ENCODE peak calls at places on chromosomes 11 and 22, in nine cellular contexts. One of them, this sample, is unnamed.

GRCh38 chr22:44526431-44527115 is 28.5 kb upstream of the RTL6 start:
- DNase-seq in K562: no peak
- DNase-seq in SK-N-SH: peak; percentile 55
- DNase-seq in GM23338: no peak
- DNase-seq in Panc1: no peak
- DNase-seq in A549: no peak
- DNase-seq in HCT116: no peak
- DNase-seq in GM12878: no peak
- DNase-seq in HepG2: no peak
- DNase-seq in this sample: no peak

GRCh38 chr11:79465160-79465559 is 24.3 kb upstream of the TENM4 start:
- DNase-seq in GM23338: no peak
- DNase-seq in SK-N-SH: no peak
- DNase-seq in Panc1: no peak
- DNase-seq in HepG2: no peak
- DNase-seq in K562: no peak
- DNase-seq in HCT116: no peak
- DNase-seq in GM12878: no peak
- DNase-seq in A549: no peak
- DNase-seq in this sample: no peak

GRCh38 chr11:57399221-57399620 is 8.8 kb upstream of the PRG2 start:
- DNase-seq in SK-N-SH: no peak
- DNase-seq in GM23338: no peak
- DNase-seq in K562: no peak
- DNase-seq in GM12878: no peak
- DNase-seq in HepG2: no peak
- DNase-seq in Panc1: no peak
- DNase-seq in A549: no peak
- DNase-seq in HCT116: no peak
- DNase-seq in this sample: no peak

GRCh38 chr11:16788141-16789060 is 50.0 kb downstream of the C11orf58 start:
- DNase-seq in HepG2: peak; percentile 49
- DNase-seq in K562: peak; percentile 77
- DNase-seq in HCT116: peak; percentile 75
- DNase-seq in SK-N-SH: peak; percentile 83
- DNase-seq in GM23338: peak; percentile 83
- DNase-seq in A549: peak; percentile 70
- DNase-seq in Panc1: peak; percentile 84
- DNase-seq in GM12878: no peak
- DNase-seq in this sample: no peak

GRCh38 chr11:118996926-118997626 is 862 bp upstream of the CENATAC start:
- DNase-seq in Panc1: no peak
- DNase-seq in HCT116: no peak
- DNase-seq in GM12878: peak; percentile 23
- DNase-seq in SK-N-SH: peak; percentile 66
- DNase-seq in A549: peak; percentile 65
- DNase-seq in HepG2: peak; percentile 48
- DNase-seq in GM23338: peak; percentile 63
- DNase-seq in K562: peak; percentile 55
- DNase-seq in this sample: peak; percentile 67

GRCh38 chr22:44427506-44428470 is 70.2 kb downstream of the RTL6 start:
- DNase-seq in SK-N-SH: no peak
- DNase-seq in GM12878: no peak
- DNase-seq in A549: no peak
- DNase-seq in HCT116: no peak
- DNase-seq in Panc1: no peak
- DNase-seq in GM23338: no peak
- DNase-seq in K562: no peak
- DNase-seq in HepG2: no peak
- DNase-seq in this sample: no peak

GRCh38 chr11:128463386-128463829 is 124.0 kb downstream of the ETS1 start:
- DNase-seq in A549: no peak
- DNase-seq in HepG2: no peak
- DNase-seq in HCT116: no peak
- DNase-seq in SK-N-SH: peak; percentile 39
- DNase-seq in GM23338: no peak
- DNase-seq in GM12878: no peak
- DNase-seq in Panc1: no peak
- DNase-seq in K562: no peak
- DNase-seq in this sample: no peak

GRCh38 chr11:123378096-123378495 is 52.0 kb upstream of the GRAMD1B start:
- DNase-seq in HepG2: no peak
- DNase-seq in GM23338: no peak
- DNase-seq in HCT116: no peak
- DNase-seq in SK-N-SH: no peak
- DNase-seq in Panc1: no peak
- DNase-seq in K562: no peak
- DNase-seq in GM12878: no peak
- DNase-seq in A549: no peak
- DNase-seq in this sample: no peak

GRCh38 chr11:106311531-106312230 is 234.2 kb downstream of the AASDHPPT start:
- DNase-seq in SK-N-SH: no peak
- DNase-seq in HCT116: no peak
- DNase-seq in GM23338: no peak
- DNase-seq in K562: no peak
- DNase-seq in A549: no peak
- DNase-seq in GM12878: no peak
- DNase-seq in Panc1: no peak
- DNase-seq in HepG2: no peak
- DNase-seq in this sample: no peak

GRCh38 chr11:70398834-70399680 is 728 bp downstream of the CTTN start:
- DNase-seq in GM12878: no peak
- DNase-seq in A549: no peak
- DNase-seq in Panc1: no peak
- DNase-seq in K562: no peak
- DNase-seq in GM23338: no peak
- DNase-seq in HCT116: no peak
- DNase-seq in HepG2: no peak
- DNase-seq in SK-N-SH: peak; percentile 53
- DNase-seq in this sample: no peak

GRCh38 chr11:118258410-118258809 is 5.7 kb downstream of the MPZL2 start:
- DNase-seq in K562: no peak
- DNase-seq in Panc1: no peak
- DNase-seq in GM12878: no peak
- DNase-seq in SK-N-SH: no peak
- DNase-seq in A549: no peak
- DNase-seq in HepG2: no peak
- DNase-seq in GM23338: peak; percentile 49
- DNase-seq in HCT116: no peak
- DNase-seq in this sample: no peak

GRCh38 chr11:25691959-25692358 is 640.0 kb upstream of the ANO3 start:
- DNase-seq in GM12878: no peak
- DNase-seq in HepG2: no peak
- DNase-seq in HCT116: no peak
- DNase-seq in Panc1: no peak
- DNase-seq in A549: no peak
- DNase-seq in SK-N-SH: no peak
- DNase-seq in GM23338: no peak
- DNase-seq in K562: no peak
- DNase-seq in this sample: no peak

GRCh38 chr22:42959472-42960145 is 55.3 kb downstream of the PACSIN2 start:
- DNase-seq in Panc1: peak; percentile 67
- DNase-seq in GM12878: no peak
- DNase-seq in HepG2: peak; percentile 92
- DNase-seq in SK-N-SH: peak; percentile 64
- DNase-seq in HCT116: no peak
- DNase-seq in K562: peak; percentile 61
- DNase-seq in GM23338: peak; percentile 55
- DNase-seq in A549: peak; percentile 43
- DNase-seq in this sample: peak; percentile 68

GRCh38 chr11:65381721-65382035 is 768 bp downstream of the SLC25A45 start:
- DNase-seq in SK-N-SH: no peak
- DNase-seq in A549: peak; percentile 52
- DNase-seq in GM23338: no peak
- DNase-seq in Panc1: peak; percentile 12
- DNase-seq in HCT116: peak; percentile 65
- DNase-seq in HepG2: peak; percentile 94
- DNase-seq in K562: no peak
- DNase-seq in GM12878: no peak
- DNase-seq in this sample: no peak

GRCh38 chr11:27187848-27188621 is 147.4 kb downstream of the BBOX1 start:
- DNase-seq in GM23338: no peak
- DNase-seq in Panc1: no peak
- DNase-seq in HepG2: no peak
- DNase-seq in K562: no peak
- DNase-seq in SK-N-SH: no peak
- DNase-seq in A549: no peak
- DNase-seq in HCT116: no peak
- DNase-seq in GM12878: no peak
- DNase-seq in this sample: no peak

GRCh38 chr11:96736591-96736990 is 346.8 kb downstream of the JRKL start:
- DNase-seq in Panc1: no peak
- DNase-seq in K562: no peak
- DNase-seq in GM23338: no peak
- DNase-seq in HCT116: no peak
- DNase-seq in SK-N-SH: no peak
- DNase-seq in HepG2: no peak
- DNase-seq in A549: no peak
- DNase-seq in GM12878: no peak
- DNase-seq in this sample: no peak

GRCh38 chr11:24697722-24698121 is 200.9 kb downstream of the LUZP2 start:
- DNase-seq in A549: no peak
- DNase-seq in GM12878: no peak
- DNase-seq in HepG2: no peak
- DNase-seq in SK-N-SH: no peak
- DNase-seq in HCT116: no peak
- DNase-seq in K562: no peak
- DNase-seq in GM23338: no peak
- DNase-seq in Panc1: no peak
- DNase-seq in this sample: no peak

GRCh38 chr11:120835601-120836228 is 188.2 kb upstream of the TBCEL start:
- DNase-seq in HCT116: no peak
- DNase-seq in HepG2: peak; percentile 5
- DNase-seq in Panc1: no peak
- DNase-seq in K562: no peak
- DNase-seq in GM12878: peak; percentile 63
- DNase-seq in SK-N-SH: no peak
- DNase-seq in GM23338: no peak
- DNase-seq in A549: no peak
- DNase-seq in this sample: no peak

GRCh38 chr11:72669527-72669926 is 4.7 kb downstream of the PDE2A start:
- DNase-seq in A549: no peak
- DNase-seq in SK-N-SH: no peak
- DNase-seq in HepG2: no peak
- DNase-seq in HCT116: no peak
- DNase-seq in Panc1: no peak
- DNase-seq in GM12878: peak; percentile 23
- DNase-seq in GM23338: no peak
- DNase-seq in K562: no peak
- DNase-seq in this sample: no peak

GRCh38 chr22:39809772-39810557 is 83.6 kb downstream of the ENTHD1 start:
- DNase-seq in K562: no peak
- DNase-seq in GM23338: no peak
- DNase-seq in HepG2: no peak
- DNase-seq in SK-N-SH: no peak
- DNase-seq in GM12878: no peak
- DNase-seq in HCT116: no peak
- DNase-seq in A549: no peak
- DNase-seq in Panc1: no peak
- DNase-seq in this sample: no peak

GRCh38 chr11:122342089-122342749 is 226.2 kb upstream of the BLID start:
- DNase-seq in GM23338: no peak
- DNase-seq in K562: no peak
- DNase-seq in SK-N-SH: no peak
- DNase-seq in Panc1: no peak
- DNase-seq in GM12878: no peak
- DNase-seq in HCT116: peak; percentile 27
- DNase-seq in A549: no peak
- DNase-seq in HepG2: no peak
- DNase-seq in this sample: peak; percentile 31

DNA sequence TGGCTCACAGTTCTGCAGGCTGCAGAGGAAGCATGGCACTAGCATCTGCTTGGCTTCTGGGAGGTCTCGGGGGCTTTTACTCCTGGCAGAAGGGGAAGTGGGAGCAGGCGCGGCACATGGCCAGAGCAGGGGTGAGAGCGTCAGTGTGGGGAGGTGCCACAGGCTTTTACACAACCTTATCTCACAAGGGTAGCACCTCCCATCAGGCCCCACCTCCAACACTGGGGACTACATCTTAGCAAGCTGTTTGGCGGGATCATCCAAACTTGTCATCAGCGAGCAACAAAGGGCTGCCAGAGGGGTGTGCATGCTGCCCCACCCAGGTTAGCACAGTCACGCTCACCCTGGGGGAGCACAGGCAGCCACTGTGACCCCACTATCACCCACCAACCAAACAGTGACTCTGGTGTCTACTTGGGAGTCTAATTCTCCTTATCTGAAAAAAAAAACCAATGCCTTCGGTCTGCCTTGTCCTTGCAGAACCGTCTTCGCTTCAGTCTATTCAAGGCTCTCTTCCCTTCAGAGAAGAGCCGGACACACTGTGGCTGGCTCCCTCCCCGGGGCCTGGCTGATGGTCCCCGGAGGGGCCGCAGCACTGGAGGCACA is 19.0 kb upstream of the YPEL1 start:
- DNase-seq in HepG2: no peak
- DNase-seq in SK-N-SH: no peak
- DNase-seq in GM23338: no peak
- DNase-seq in K562: peak; percentile 100
- DNase-seq in A549: no peak
- DNase-seq in HCT116: no peak
- DNase-seq in GM12878: no peak
- DNase-seq in Panc1: no peak
- DNase-seq in this sample: peak; percentile 89
- TF ChIP-seq REST in HepG2: no peak
- TF ChIP-seq REST in SK-N-SH: no peak
- TF ChIP-seq REST in GM23338: no peak
- TF ChIP-seq REST in K562: no peak
- TF ChIP-seq REST in A549: no peak
- TF ChIP-seq REST in HCT116: no peak
- TF ChIP-seq REST in GM12878: no peak
- TF ChIP-seq REST in Panc1: no peak
- TF ChIP-seq REST in this sample: no peak

GRCh38 chr11:6962673-6963072 is 36.4 kb downstream of the ZNF215 start:
- DNase-seq in GM12878: no peak
- DNase-seq in HCT116: no peak
- DNase-seq in SK-N-SH: no peak
- DNase-seq in HepG2: no peak
- DNase-seq in Panc1: no peak
- DNase-seq in A549: no peak
- DNase-seq in K562: no peak
- DNase-seq in GM23338: no peak
- DNase-seq in this sample: no peak
- TF ChIP-seq REST in GM12878: no peak
- TF ChIP-seq REST in HCT116: no peak
- TF ChIP-seq REST in SK-N-SH: no peak
- TF ChIP-seq REST in HepG2: no peak
- TF ChIP-seq REST in Panc1: no peak
- TF ChIP-seq REST in A549: no peak
- TF ChIP-seq REST in K562: no peak
- TF ChIP-seq REST in GM23338: no peak
- TF ChIP-seq REST in this sample: no peak

GRCh38 chr11:45393334-45393733 is 107.2 kb upstream of the SYT13 start:
- DNase-seq in A549: no peak
- DNase-seq in SK-N-SH: no peak
- DNase-seq in HCT116: no peak
- DNase-seq in GM23338: no peak
- DNase-seq in K562: no peak
- DNase-seq in Panc1: no peak
- DNase-seq in GM12878: no peak
- DNase-seq in HepG2: no peak
- DNase-seq in this sample: no peak
- TF ChIP-seq REST in A549: no peak
- TF ChIP-seq REST in SK-N-SH: no peak
- TF ChIP-seq REST in HCT116: no peak
- TF ChIP-seq REST in GM23338: no peak
- TF ChIP-seq REST in K562: no peak
- TF ChIP-seq REST in Panc1: no peak
- TF ChIP-seq REST in GM12878: no peak
- TF ChIP-seq REST in HepG2: no peak
- TF ChIP-seq REST in this sample: no peak

GRCh38 chr11:75313457-75314272 is 37.8 kb downstream of the ARRB1 start:
- DNase-seq in A549: no peak
- DNase-seq in K562: peak; percentile 65
- DNase-seq in GM23338: no peak
- DNase-seq in GM12878: no peak
- DNase-seq in HepG2: no peak
- DNase-seq in SK-N-SH: no peak
- DNase-seq in HCT116: no peak
- DNase-seq in Panc1: no peak
- DNase-seq in this sample: no peak
- TF ChIP-seq REST in A549: no peak
- TF ChIP-seq REST in K562: no peak
- TF ChIP-seq REST in GM23338: no peak
- TF ChIP-seq REST in GM12878: no peak
- TF ChIP-seq REST in HepG2: no peak
- TF ChIP-seq REST in SK-N-SH: no peak
- TF ChIP-seq REST in HCT116: no peak
- TF ChIP-seq REST in Panc1: no peak
- TF ChIP-seq REST in this sample: no peak